ENCODE peak calls at places on chromosomes 3 and 15, in six cellular contexts. One of them, this sample, is unnamed.

GRCh38 chr15:58065445-58066041 is at the start of gene ALDH1A2:
- DNase-seq in gastrocnemius medialis: peak; percentile 13
- DNase-seq in Peyer's patch: no peak
- DNase-seq in neural progenitor cell: peak; percentile 71
- DNase-seq in transverse colon: peak; percentile 8
- DNase-seq in colonic mucosa: no peak
- DNase-seq in this sample: no peak

GRCh38 chr3:169966951-169967915 is 626 bp downstream of the SEC62 start:
- DNase-seq in gastrocnemius medialis: peak; percentile 25
- DNase-seq in Peyer's patch: peak; percentile 42
- DNase-seq in neural progenitor cell: peak; percentile 82
- DNase-seq in transverse colon: no peak
- DNase-seq in colonic mucosa: peak; percentile 52
- DNase-seq in this sample: peak; percentile 34

GRCh38 chr3:71395927-71396695 is 187.4 kb downstream of the FOXP1 start:
- DNase-seq in gastrocnemius medialis: no peak
- DNase-seq in Peyer's patch: no peak
- DNase-seq in neural progenitor cell: no peak
- DNase-seq in transverse colon: no peak
- DNase-seq in colonic mucosa: no peak
- DNase-seq in this sample: no peak

GRCh38 chr3:106413683-106414082 is 544.9 kb upstream of the CBLB start:
- DNase-seq in gastrocnemius medialis: no peak
- DNase-seq in Peyer's patch: no peak
- DNase-seq in neural progenitor cell: no peak
- DNase-seq in transverse colon: no peak
- DNase-seq in colonic mucosa: no peak
- DNase-seq in this sample: no peak

GRCh38 chr3:118089563-118089962 is 945.1 kb downstream of the IGSF11 start:
- DNase-seq in gastrocnemius medialis: no peak
- DNase-seq in Peyer's patch: no peak
- DNase-seq in neural progenitor cell: no peak
- DNase-seq in transverse colon: no peak
- DNase-seq in colonic mucosa: no peak
- DNase-seq in this sample: no peak

GRCh38 chr3:105527949-105528348 is 161.2 kb downstream of the ALCAM start:
- DNase-seq in gastrocnemius medialis: no peak
- DNase-seq in Peyer's patch: no peak
- DNase-seq in neural progenitor cell: no peak
- DNase-seq in transverse colon: no peak
- DNase-seq in colonic mucosa: no peak
- DNase-seq in this sample: no peak

GRCh38 chr3:27244374-27244773 is 124.8 kb downstream of the NEK10 start:
- DNase-seq in gastrocnemius medialis: no peak
- DNase-seq in Peyer's patch: no peak
- DNase-seq in neural progenitor cell: no peak
- DNase-seq in transverse colon: no peak
- DNase-seq in colonic mucosa: no peak
- DNase-seq in this sample: no peak

GRCh38 chr15:68407141-68407885 is 24.6 kb downstream of the ITGA11 start:
- DNase-seq in gastrocnemius medialis: no peak
- DNase-seq in Peyer's patch: no peak
- DNase-seq in neural progenitor cell: no peak
- DNase-seq in transverse colon: no peak
- DNase-seq in colonic mucosa: peak; percentile 12
- DNase-seq in this sample: no peak

GRCh38 chr3:49469037-49469875 is 811 bp upstream of the DAG1 start:
- DNase-seq in gastrocnemius medialis: peak; percentile 90
- DNase-seq in Peyer's patch: no peak
- DNase-seq in neural progenitor cell: peak; percentile 90
- DNase-seq in transverse colon: peak; percentile 70
- DNase-seq in colonic mucosa: peak; percentile 69
- DNase-seq in this sample: no peak

DNA sequence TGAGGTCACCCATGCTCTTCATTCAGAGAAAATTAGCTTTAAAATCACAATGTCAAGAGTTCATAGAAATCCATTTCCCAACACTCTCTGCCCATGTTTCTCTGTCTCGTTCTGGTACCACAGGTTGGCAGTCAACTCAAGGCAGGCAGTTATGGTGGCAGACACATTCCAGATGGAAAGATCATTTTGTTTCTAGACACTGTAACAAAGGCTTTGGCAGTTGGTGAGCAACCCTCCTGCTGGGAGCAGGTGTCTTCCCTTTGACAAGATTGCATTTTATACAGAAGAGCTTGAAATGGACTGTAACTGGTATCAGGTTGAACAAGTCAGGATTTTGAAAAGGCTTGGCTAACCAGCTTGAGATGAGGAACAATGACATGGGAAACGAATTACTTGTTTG is 169.9 kb downstream of the SEMA6D start:
- DNase-seq in gastrocnemius medialis: no peak
- DNase-seq in Peyer's patch: no peak
- DNase-seq in neural progenitor cell: peak; percentile 33
- DNase-seq in transverse colon: no peak
- DNase-seq in colonic mucosa: no peak
- DNase-seq in this sample: no peak
- H3K9me3 ChIP-seq in gastrocnemius medialis: no peaks in the 10 kb centered on the region
- H3K9me3 ChIP-seq in Peyer's patch: no peaks in the 10 kb centered on the region
- H3K9me3 ChIP-seq in neural progenitor cell: no peaks in the 10 kb centered on the region
- H3K9me3 ChIP-seq in transverse colon: no peaks in the 10 kb centered on the region
- H3K9me3 ChIP-seq in colonic mucosa: no peaks in the 10 kb centered on the region
- H3K9me3 ChIP-seq in this sample: no peaks in the 10 kb centered on the region

GRCh38 chr15:100168787-100169186 is 173.0 kb downstream of the ADAMTS17 start:
- DNase-seq in gastrocnemius medialis: no peak
- DNase-seq in Peyer's patch: no peak
- DNase-seq in neural progenitor cell: no peak
- DNase-seq in transverse colon: no peak
- DNase-seq in colonic mucosa: no peak
- DNase-seq in this sample: no peak
- H3K9me3 ChIP-seq in gastrocnemius medialis: no peaks in the 10 kb centered on the region
- H3K9me3 ChIP-seq in Peyer's patch: peaks cover 6% of the 10 kb centered on the region
- H3K9me3 ChIP-seq in neural progenitor cell: no peaks in the 10 kb centered on the region
- H3K9me3 ChIP-seq in transverse colon: peaks cover 5% of the 10 kb centered on the region
- H3K9me3 ChIP-seq in colonic mucosa: no peaks in the 10 kb centered on the region
- H3K9me3 ChIP-seq in this sample: peaks cover 5% of the 10 kb centered on the region

GRCh38 chr15:26298010-26298661 is 435.0 kb upstream of the ATP10A start:
- DNase-seq in gastrocnemius medialis: no peak
- DNase-seq in Peyer's patch: no peak
- DNase-seq in neural progenitor cell: no peak
- DNase-seq in transverse colon: no peak
- DNase-seq in colonic mucosa: no peak
- DNase-seq in this sample: no peak
- H3K9me3 ChIP-seq in gastrocnemius medialis: no peaks in the 10 kb centered on the region
- H3K9me3 ChIP-seq in Peyer's patch: no peaks in the 10 kb centered on the region
- H3K9me3 ChIP-seq in neural progenitor cell: no peaks in the 10 kb centered on the region
- H3K9me3 ChIP-seq in transverse colon: peaks cover 4% of the 10 kb centered on the region
- H3K9me3 ChIP-seq in colonic mucosa: no peaks in the 10 kb centered on the region
- H3K9me3 ChIP-seq in this sample: no peaks in the 10 kb centered on the region

GRCh38 chr15:86570738-86571137 is 491.1 kb downstream of the AGBL1 start:
- DNase-seq in gastrocnemius medialis: no peak
- DNase-seq in Peyer's patch: no peak
- DNase-seq in neural progenitor cell: no peak
- DNase-seq in transverse colon: no peak
- DNase-seq in colonic mucosa: no peak
- DNase-seq in this sample: no peak
- H3K9me3 ChIP-seq in gastrocnemius medialis: no peaks in the 10 kb centered on the region
- H3K9me3 ChIP-seq in Peyer's patch: no peaks in the 10 kb centered on the region
- H3K9me3 ChIP-seq in neural progenitor cell: no peaks in the 10 kb centered on the region
- H3K9me3 ChIP-seq in transverse colon: no peaks in the 10 kb centered on the region
- H3K9me3 ChIP-seq in colonic mucosa: no peaks in the 10 kb centered on the region
- H3K9me3 ChIP-seq in this sample: no peaks in the 10 kb centered on the region

GRCh38 chr15:79918278-79918677 is 21.5 kb upstream of the MTHFS start:
- DNase-seq in gastrocnemius medialis: no peak
- DNase-seq in Peyer's patch: no peak
- DNase-seq in neural progenitor cell: peak; percentile 53
- DNase-seq in transverse colon: no peak
- DNase-seq in colonic mucosa: no peak
- DNase-seq in this sample: no peak

GRCh38 chr15:79923068-79923514 is 26.3 kb upstream of the MTHFS start:
- DNase-seq in gastrocnemius medialis: peak; percentile 51
- DNase-seq in Peyer's patch: peak; percentile 47
- DNase-seq in neural progenitor cell: peak; percentile 78
- DNase-seq in transverse colon: peak; percentile 81
- DNase-seq in colonic mucosa: peak; percentile 78
- DNase-seq in this sample: peak; percentile 71

GRCh38 chr15:79919090-79919748 is 22.4 kb upstream of the MTHFS start:
- DNase-seq in gastrocnemius medialis: no peak
- DNase-seq in Peyer's patch: no peak
- DNase-seq in neural progenitor cell: peak; percentile 74
- DNase-seq in transverse colon: no peak
- DNase-seq in colonic mucosa: no peak
- DNase-seq in this sample: no peak

GRCh38 chr15:79922512-79923067 is 25.8 kb upstream of the MTHFS start:
- DNase-seq in gastrocnemius medialis: no peak
- DNase-seq in Peyer's patch: no peak
- DNase-seq in neural progenitor cell: no peak
- DNase-seq in transverse colon: no peak
- DNase-seq in colonic mucosa: no peak
- DNase-seq in this sample: no peak

DNA sequence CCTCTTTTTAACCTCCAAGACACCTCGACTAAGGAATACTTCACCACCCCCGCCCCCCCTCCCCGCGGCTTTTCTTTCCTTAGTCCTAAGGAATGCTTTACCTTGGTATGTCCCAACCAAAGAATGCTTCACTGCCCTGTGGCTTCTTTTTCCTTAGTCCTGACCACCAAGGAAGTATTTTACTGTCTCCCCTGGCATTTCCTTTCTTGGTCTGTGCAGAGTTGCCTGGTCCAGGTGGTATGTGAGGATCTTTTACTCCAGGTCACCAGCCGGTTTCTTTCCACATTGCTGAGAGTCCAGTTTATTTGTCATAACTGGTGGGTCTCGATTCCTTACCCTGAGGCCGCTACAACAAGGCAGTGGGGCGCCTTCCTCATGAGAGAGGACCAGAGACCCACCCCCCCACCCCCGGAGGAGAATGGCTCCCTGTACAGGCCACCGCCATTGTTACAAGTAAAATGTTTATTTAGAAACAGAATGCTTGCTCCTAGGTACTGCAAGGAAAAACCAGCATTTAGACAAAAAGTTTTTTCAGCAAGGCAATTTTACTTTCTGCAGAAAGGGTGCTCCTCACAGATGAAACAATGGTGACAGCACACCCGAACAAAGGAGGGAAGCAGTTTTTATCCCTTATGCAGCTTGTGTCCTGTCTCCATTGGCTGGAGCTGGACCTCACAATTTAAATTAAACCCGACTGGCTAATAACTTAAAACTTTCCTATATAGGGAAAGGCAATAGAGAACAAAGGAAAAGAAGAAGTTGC is 23.1 kb upstream of the MTHFS start:
- DNase-seq in gastrocnemius medialis: no peak
- DNase-seq in Peyer's patch: no peak
- DNase-seq in neural progenitor cell: peak; percentile 57
- DNase-seq in transverse colon: no peak
- DNase-seq in colonic mucosa: no peak
- DNase-seq in this sample: no peak
- H3K9me3 ChIP-seq in gastrocnemius medialis: peaks cover 3% of the 10 kb centered on the region
- H3K9me3 ChIP-seq in Peyer's patch: peaks cover 27% of the 10 kb centered on the region
- H3K9me3 ChIP-seq in neural progenitor cell: no peaks in the 10 kb centered on the region
- H3K9me3 ChIP-seq in transverse colon: peaks cover 62% of the 10 kb centered on the region
- H3K9me3 ChIP-seq in colonic mucosa: peaks cover 3% of the 10 kb centered on the region
- H3K9me3 ChIP-seq in this sample: peaks cover 37% of the 10 kb centered on the region

GRCh38 chr3:45938858-45939257 is 4.4 kb upstream of the CXCR6 start:
- DNase-seq in gastrocnemius medialis: peak; percentile 90
- DNase-seq in Peyer's patch: peak; percentile 91
- DNase-seq in neural progenitor cell: peak; percentile 86
- DNase-seq in transverse colon: peak; percentile 88
- DNase-seq in colonic mucosa: peak; percentile 85
- DNase-seq in this sample: peak; percentile 76

GRCh38 chr3:45940781-45941365 is 2.4 kb upstream of the CXCR6 start:
- DNase-seq in gastrocnemius medialis: no peak
- DNase-seq in Peyer's patch: no peak
- DNase-seq in neural progenitor cell: no peak
- DNase-seq in transverse colon: no peak
- DNase-seq in colonic mucosa: no peak
- DNase-seq in this sample: no peak

GRCh38 chr3:45940004-45940780 is 3.1 kb upstream of the CXCR6 start:
- DNase-seq in gastrocnemius medialis: no peak
- DNase-seq in Peyer's patch: no peak
- DNase-seq in neural progenitor cell: no peak
- DNase-seq in transverse colon: no peak
- DNase-seq in colonic mucosa: no peak
- DNase-seq in this sample: no peak

GRCh38 chr3:45938043-45938435 is 5.2 kb upstream of the CXCR6 start:
- DNase-seq in gastrocnemius medialis: no peak
- DNase-seq in Peyer's patch: no peak
- DNase-seq in neural progenitor cell: no peak
- DNase-seq in transverse colon: no peak
- DNase-seq in colonic mucosa: no peak
- DNase-seq in this sample: no peak

GRCh38 chr3:45939341-45939771 is 3.9 kb upstream of the CXCR6 start:
- DNase-seq in gastrocnemius medialis: no peak
- DNase-seq in Peyer's patch: no peak
- DNase-seq in neural progenitor cell: peak; percentile 25
- DNase-seq in transverse colon: no peak
- DNase-seq in colonic mucosa: no peak
- DNase-seq in this sample: no peak
- H3K9me3 ChIP-seq in gastrocnemius medialis: no peaks in the 10 kb centered on the region
- H3K9me3 ChIP-seq in Peyer's patch: no peaks in the 10 kb centered on the region
- H3K9me3 ChIP-seq in neural progenitor cell: no peaks in the 10 kb centered on the region
- H3K9me3 ChIP-seq in transverse colon: no peaks in the 10 kb centered on the region
- H3K9me3 ChIP-seq in colonic mucosa: no peaks in the 10 kb centered on the region
- H3K9me3 ChIP-seq in this sample: no peaks in the 10 kb centered on the region

GRCh38 chr3:189748046-189748445 is 116.9 kb downstream of the TP63 start:
- DNase-seq in gastrocnemius medialis: no peak
- DNase-seq in Peyer's patch: no peak
- DNase-seq in neural progenitor cell: no peak
- DNase-seq in transverse colon: no peak
- DNase-seq in colonic mucosa: no peak
- DNase-seq in this sample: no peak

GRCh38 chr3:189745622-189746021 is 114.4 kb downstream of the TP63 start:
- DNase-seq in gastrocnemius medialis: no peak
- DNase-seq in Peyer's patch: no peak
- DNase-seq in neural progenitor cell: no peak
- DNase-seq in transverse colon: no peak
- DNase-seq in colonic mucosa: no peak
- DNase-seq in this sample: no peak

GRCh38 chr3:189739396-189739795 is 108.2 kb downstream of the TP63 start:
- DNase-seq in gastrocnemius medialis: no peak
- DNase-seq in Peyer's patch: no peak
- DNase-seq in neural progenitor cell: no peak
- DNase-seq in transverse colon: no peak
- DNase-seq in colonic mucosa: no peak
- DNase-seq in this sample: no peak

GRCh38 chr3:189744235-189744634 is 113.0 kb downstream of the TP63 start:
- DNase-seq in gastrocnemius medialis: no peak
- DNase-seq in Peyer's patch: no peak
- DNase-seq in neural progenitor cell: no peak
- DNase-seq in transverse colon: no peak
- DNase-seq in colonic mucosa: no peak
- DNase-seq in this sample: no peak
- H3K9me3 ChIP-seq in gastrocnemius medialis: no peaks in the 10 kb centered on the region
- H3K9me3 ChIP-seq in Peyer's patch: peaks cover 6% of the 10 kb centered on the region
- H3K9me3 ChIP-seq in neural progenitor cell: no peaks in the 10 kb centered on the region
- H3K9me3 ChIP-seq in transverse colon: peaks cover 6% of the 10 kb centered on the region
- H3K9me3 ChIP-seq in colonic mucosa: no peaks in the 10 kb centered on the region
- H3K9me3 ChIP-seq in this sample: no peaks in the 10 kb centered on the region